ENCODE peak calls at places on chromosomes 3 and 15, in seven cellular contexts. E is psoas muscle, V is astrocyte, Y is endothelial cell of umbilical vein, J is sigmoid colon, A is pancreas, Z is ovary. H is an unnamed sample.

GRCh38 chr3:45041666-45042065 is 15.6 kb downstream of the CLEC3B start:
- DNase-seq in Z (no peak), Y (no peak), A (no peak), V (no peak), E (no peak), J (no peak), H (no peak)

GRCh38 chr3:107962946-107963345 is 127.9 kb downstream of the CD47 start:
- DNase-seq in Y (peak; percentile 47), E (no peak), A (no peak), Z (no peak), J (no peak), V (peak; percentile 59), H (no peak)

GRCh38 chr15:83503595-83504364 is 56.6 kb downstream of the SH3GL3 start:
- DNase-seq in E (no peak), A (no peak), Y (no peak), V (no peak), Z (no peak), J (no peak), H (no peak)

GRCh38 chr15:56824174-56824573 is 90.9 kb upstream of the ZNF280D start:
- DNase-seq in J (no peak), A (no peak), V (peak; percentile 48), Z (no peak), Y (no peak), E (no peak), H (no peak)

GRCh38 chr15:48336940-48337339 is 5.7 kb downstream of the DUT start:
- DNase-seq in Z (no peak), E (no peak), J (no peak), A (no peak), Y (peak; percentile 10), V (no peak), H (no peak)

GRCh38 chr15:31216210-31216911 is 110.3 kb upstream of the KLF13 start:
- DNase-seq in Z (peak; percentile 85), E (peak; percentile 96), Y (no peak), A (peak; percentile 57), V (no peak), J (peak; percentile 95), H (peak; percentile 83)

GRCh38 chr3:13782501-13782900 is 97.4 kb downstream of the WNT7A start:
- DNase-seq in J (no peak), Z (no peak), Y (peak; percentile 5), V (no peak), A (no peak), E (no peak), H (no peak)

GRCh38 chr15:44286814-44287555 is 1.5 kb upstream of the GOLM2 start:
- DNase-seq in J (no peak), Z (peak; percentile 27), A (no peak), V (no peak), Y (peak; percentile 24), E (no peak), H (no peak)

GRCh38 chr15:99735868-99736267 is 2.6 kb upstream of the LYSMD4 start:
- DNase-seq in J (no peak), Y (no peak), Z (no peak), A (no peak), V (no peak), E (no peak), H (no peak)

GRCh38 chr3:159765025-159765859 is 223.4 kb upstream of the IL12A start:
- DNase-seq in J (peak; percentile 93), A (peak; percentile 36), Z (peak; percentile 58), E (peak; percentile 84), V (peak; percentile 99), Y (peak; percentile 88), H (peak; percentile 64)

GRCh38 chr15:56871180-56871579 is 47.3 kb upstream of the TCF12 start:
- DNase-seq in J (no peak), Y (peak; percentile 85), A (no peak), Z (no peak), V (peak; percentile 88), E (no peak), H (no peak)

GRCh38 chr15:85367741-85368140 is 12.7 kb upstream of the AKAP13 start:
- DNase-seq in J (no peak), V (no peak), E (no peak), Z (no peak), Y (no peak), A (no peak), H (no peak)

GRCh38 chr3:40317061-40317676 is 7.7 kb downstream of the EIF1B start:
- DNase-seq in E (no peak), Y (peak; percentile 64), J (no peak), Z (no peak), A (no peak), V (peak; percentile 36), H (peak; percentile 68)

GRCh38 chr3:79414821-79415220 is 353.0 kb downstream of the ROBO1 start:
- DNase-seq in J (peak; percentile 82), A (no peak), Y (no peak), V (peak; percentile 68), Z (no peak), E (peak; percentile 67), H (no peak)

GRCh38 chr3:4885322-4885721 is 93.9 kb upstream of the BHLHE40 start:
- DNase-seq in Y (no peak), E (no peak), V (peak; percentile 87), J (no peak), A (no peak), Z (no peak), H (no peak)

GRCh38 chr3:157135671-157136396 is 24.1 kb downstream of the CCNL1 start:
- DNase-seq in V (peak; percentile 86), J (no peak), A (no peak), E (no peak), Y (no peak), Z (no peak), H (peak; percentile 84)

GRCh38 chr3:16667633-16668032 is 62.4 kb upstream of the DAZL start:
- DNase-seq in Z (no peak), E (no peak), V (no peak), J (no peak), Y (no peak), A (no peak), H (no peak)

GRCh38 chr3:127679534-127680145 is 6.9 kb downstream of the ABTB1 start:
- DNase-seq in Z (peak; percentile 22), E (peak; percentile 56), J (peak; percentile 62), A (no peak), V (no peak), Y (no peak), H (no peak)

GRCh38 chr3:73624363-73625123 is at the start of gene PDZRN3:
- DNase-seq in Z (peak; percentile 86), J (peak; percentile 85), Y (peak; percentile 15), V (peak; percentile 69), A (peak; percentile 57), E (peak; percentile 78), H (peak; percentile 72)

GRCh38 chr15:31857194-31857593 is 173.1 kb upstream of the CHRNA7 start:
- DNase-seq in Z (no peak), E (no peak), V (no peak), Y (no peak), A (no peak), J (no peak), H (no peak)

GRCh38 chr3:62835594-62836236 is 39.5 kb downstream of the CADPS start:
- DNase-seq in J (no peak), E (no peak), A (no peak), Z (no peak), V (no peak), Y (no peak), H (no peak)

GRCh38 chr3:109882144-109882543 is 544.8 kb upstream of the DPPA4 start:
- DNase-seq in Z (no peak), E (no peak), Y (no peak), V (no peak), A (no peak), J (no peak), H (no peak)

GRCh38 chr3:187293977-187294376 is 2.4 kb upstream of the MASP1 start:
- DNase-seq in Z (no peak), J (no peak), A (no peak), V (no peak), Y (peak; percentile 42), E (no peak), H (no peak)

GRCh38 chr3:138356666-138357409 is 8.5 kb downstream of the MRAS start:
- DNase-seq in J (peak; percentile 57), Z (no peak), Y (no peak), A (no peak), V (no peak), E (no peak), H (no peak)

GRCh38 chr15:41511331-41512077 is 2.1 kb downstream of the LTK start:
- DNase-seq in Y (no peak), E (no peak), Z (no peak), J (no peak), V (no peak), A (no peak), H (no peak)

GRCh38 chr3:69342074-69342473 is 43.8 kb downstream of the FRMD4B start:
- DNase-seq in A (no peak), V (no peak), Y (no peak), J (no peak), Z (no peak), E (no peak), H (no peak)

GRCh38 chr3:65713016-65713415 is 325.7 kb downstream of the MAGI1 start:
- DNase-seq in A (no peak), E (no peak), Y (no peak), V (peak; percentile 80), J (peak; percentile 63), Z (no peak), H (no peak)

DNA sequence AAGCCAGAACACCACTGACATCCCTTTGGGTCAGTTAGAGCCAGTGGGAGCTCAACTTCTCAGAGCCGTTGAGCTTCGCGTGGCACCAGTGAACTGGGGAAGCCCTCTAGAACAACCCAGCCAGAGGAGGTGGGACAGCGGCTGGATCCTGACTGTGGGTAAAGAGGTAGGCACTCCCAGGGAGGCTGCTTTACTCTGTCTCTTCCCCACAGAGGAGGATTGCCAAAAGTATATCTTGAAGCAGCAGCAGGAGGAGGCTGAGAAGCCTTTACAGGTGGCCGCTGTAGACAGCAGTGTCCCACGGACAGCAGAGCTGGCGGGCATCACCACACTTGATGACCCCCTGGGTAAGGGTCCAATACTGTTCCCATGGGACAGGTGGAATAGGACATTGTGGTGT is 1.2 kb downstream of the MYD88 start:
- DNase-seq in E (no peak), Z (no peak), A (no peak), J (no peak), V (no peak), Y (no peak), H (no peak)
- H3K27ac ChIP-seq in E (no peak overlapping the region), Z (no peak overlapping the region), A (no peak overlapping the region), J (peak overlapping the region; percentile 89), V (no peak overlapping the region), Y (no peak overlapping the region), H (no peak overlapping the region)

GRCh38 chr3:23052230-23053019 is 150.7 kb upstream of the UBE2E2 start:
- DNase-seq in E (no peak), Z (no peak), V (peak; percentile 12), A (no peak), J (no peak), Y (no peak), H (no peak)
- TF ChIP-seq CTCF in E (no peak), Z (no peak), V (no peak), A (no peak), J (no peak), Y (no peak), H (no peak)

DNA sequence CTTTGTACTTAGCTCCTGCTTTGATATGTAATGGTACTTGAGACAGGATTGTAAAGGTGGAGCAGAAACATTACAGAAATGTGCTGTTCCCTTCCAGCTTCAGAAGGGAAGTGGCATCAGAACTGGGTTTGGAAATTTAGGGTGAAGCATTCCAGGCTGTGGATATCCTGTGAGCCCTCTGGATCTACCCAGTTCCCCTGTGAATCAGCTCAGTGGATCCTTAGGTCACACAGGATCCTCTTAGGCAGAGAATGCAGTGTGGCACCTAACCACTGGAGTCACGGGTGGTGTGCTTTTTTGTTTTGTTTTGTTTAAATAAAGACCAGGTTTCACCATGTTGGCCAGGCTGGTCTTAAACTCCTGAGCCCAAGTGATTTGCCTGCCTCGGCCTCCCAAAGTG is 66.0 kb downstream of the TRIM71 start:
- DNase-seq in Y (no peak), Z (no peak), V (no peak), E (no peak), J (no peak), A (no peak), H (no peak)
- H3K4me3 ChIP-seq in Y (no peak overlapping the region), Z (no peak overlapping the region), V (no peak overlapping the region), E (no peak overlapping the region), J (no peak overlapping the region), A (no peak overlapping the region), H (no peak overlapping the region)

GRCh38 chr15:40409366-40409765 is 3.8 kb downstream of the IVD start:
- DNase-seq in Y (no peak), V (no peak), A (no peak), J (no peak), Z (no peak), E (no peak), H (no peak)
- H3K27ac ChIP-seq in Y (no peak overlapping the region), V (no peak overlapping the region), A (no peak overlapping the region), J (no peak overlapping the region), Z (no peak overlapping the region), E (no peak overlapping the region), H (no peak overlapping the region)

H was measured in adrenal gland.